ENCODE peak calls at places on chromosome 17, in nine cellular contexts. J is Peyer's patch, C is heart left ventricle, G is H54, U is upper lobe of left lung, B is lower leg skin, F is ovary, K is A549, N is HCT116. M is an unnamed sample.

GRCh38 chr17:43418441-43419374 is 19.9 kb downstream of the ARL4D start:
- DNase-seq in J (peak; percentile 43), C (no peak), G (peak; percentile 93), U (no peak), B (peak; percentile 94), F (peak; percentile 35), K (peak; percentile 97), N (peak; percentile 55), M (no peak)

GRCh38 chr17:6160188-6160555 is 90.0 kb downstream of the WSCD1 start:
- DNase-seq in J (no peak), C (no peak), G (no peak), U (no peak), B (peak; percentile 58), F (no peak), K (no peak), N (no peak), M (no peak)

GRCh38 chr17:5516060-5516792 is 29.9 kb downstream of the MIS12 start:
- DNase-seq in J (no peak), C (no peak), G (peak; percentile 84), U (no peak), B (no peak), F (no peak), K (peak; percentile 84), N (peak; percentile 66), M (no peak)

GRCh38 chr17:74981979-74982662 is 5.3 kb upstream of the CDR2L start:
- DNase-seq in J (peak; percentile 82), C (peak; percentile 82), G (peak; percentile 78), U (peak; percentile 95), B (peak; percentile 94), F (peak; percentile 49), K (peak; percentile 90), N (peak; percentile 57), M (peak; percentile 83)

GRCh38 chr17:77036136-77036840 is 104.5 kb upstream of the SEC14L1 start:
- DNase-seq in J (no peak), C (no peak), G (no peak), U (no peak), B (no peak), F (no peak), K (no peak), N (no peak), M (no peak)

GRCh38 chr17:46866747-46867146 is 15.4 kb downstream of the WNT9B start:
- DNase-seq in J (no peak), C (no peak), G (no peak), U (no peak), B (no peak), F (no peak), K (no peak), N (no peak), M (no peak)

GRCh38 chr17:67994827-67995567 is 1.3 kb downstream of the C17orf58 start:
- DNase-seq in J (no peak), C (no peak), G (peak; percentile 78), U (no peak), B (no peak), F (no peak), K (peak; percentile 31), N (no peak), M (no peak)

GRCh38 chr17:35559495-35559894 is 1.1 kb downstream of the SLFN14 start:
- DNase-seq in J (no peak), C (no peak), G (no peak), U (no peak), B (no peak), F (no peak), K (no peak), N (no peak), M (no peak)

GRCh38 chr17:13601317-13601775 is 383 bp downstream of the HS3ST3A1 start:
- DNase-seq in J (no peak), C (peak; percentile 19), G (no peak), U (peak; percentile 83), B (no peak), F (peak; percentile 12), K (no peak), N (no peak), M (no peak)

GRCh38 chr17:27294689-27295630 is 1.0 kb downstream of the WSB1 start:
- DNase-seq in J (no peak), C (peak; percentile 64), G (peak; percentile 49), U (no peak), B (peak; percentile 88), F (peak; percentile 63), K (peak; percentile 77), N (peak; percentile 24), M (peak; percentile 76)

GRCh38 chr17:32496348-32497078 is 9.7 kb downstream of the CDK5R1 start:
- DNase-seq in J (peak; percentile 39), C (no peak), G (peak; percentile 84), U (peak; percentile 57), B (peak; percentile 74), F (no peak), K (no peak), N (no peak), M (no peak)

DNA sequence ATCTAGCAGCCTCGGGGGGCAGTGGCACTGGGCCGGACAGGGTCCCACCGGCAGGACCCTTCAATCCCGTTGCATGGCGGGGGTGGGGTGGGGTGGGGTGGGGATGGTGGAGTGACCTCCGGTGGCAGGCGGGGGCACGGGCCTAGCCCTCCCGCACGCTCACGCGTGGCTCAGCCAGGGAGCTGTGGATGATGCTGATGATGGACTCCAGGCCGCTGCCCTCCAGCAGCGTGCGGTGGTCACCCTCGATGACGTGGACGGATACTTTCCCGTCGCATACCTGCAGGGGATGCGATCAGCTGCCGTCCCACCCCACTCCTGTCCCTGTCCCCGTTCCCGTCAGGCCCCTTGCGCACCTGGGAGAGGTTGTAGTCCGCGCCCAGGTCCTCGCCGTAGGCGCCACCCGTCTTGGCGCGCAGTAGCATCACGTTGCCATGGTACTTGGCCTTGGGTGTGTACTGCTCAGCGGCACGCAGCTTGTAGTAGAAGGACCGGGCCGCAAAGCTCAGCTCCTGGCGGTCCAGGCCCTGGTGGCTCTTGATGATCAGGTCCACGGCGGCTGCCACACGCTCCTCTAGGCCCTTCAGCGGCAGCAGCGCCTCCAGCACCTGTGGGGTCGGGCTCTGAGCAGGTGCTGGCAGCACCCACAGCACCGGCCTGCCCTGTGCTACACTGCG is 13.5 kb upstream of the DUS1L start:
- DNase-seq in J (no peak), C (no peak), G (no peak), U (peak; percentile 82), B (no peak), F (no peak), K (no peak), N (no peak), M (no peak)
- TF ChIP-seq POLR2A in J (no peak), C (no peak), G (no peak), U (no peak), B (no peak), F (no peak), K (no peak), N (no peak), M (no peak)

DNA sequence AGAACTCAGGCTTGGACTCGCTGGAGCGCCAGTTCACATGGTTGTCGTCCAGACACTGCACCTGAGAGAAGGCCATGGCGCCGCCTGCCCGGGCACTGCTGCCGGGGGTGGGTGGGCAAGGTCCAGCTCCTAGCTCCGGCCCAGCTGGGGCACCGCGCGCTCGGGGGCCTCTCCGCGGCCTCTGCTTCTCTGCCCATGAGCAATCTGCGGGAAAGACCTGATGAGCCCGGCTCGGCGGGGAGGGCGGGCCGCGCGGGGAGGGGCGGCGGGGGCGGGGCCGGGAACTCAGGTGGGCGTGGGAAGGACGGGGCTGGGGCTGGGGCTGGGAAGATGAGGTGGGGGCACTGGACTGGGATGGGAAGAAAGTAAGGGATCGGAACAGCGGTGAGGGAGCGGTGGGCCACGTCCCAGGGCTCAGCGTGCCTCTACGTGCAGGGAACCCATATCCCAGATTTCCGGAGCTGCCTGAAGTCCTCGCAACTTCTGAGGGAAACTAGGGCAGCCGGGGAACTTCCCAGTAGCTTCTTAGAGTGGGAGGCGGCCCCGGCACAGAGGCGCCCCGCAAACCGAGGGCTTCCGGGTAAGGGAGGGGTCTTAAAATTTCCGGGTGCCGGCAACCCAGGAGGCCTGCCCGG is 481 bp downstream of the FAM83G start:
- DNase-seq in J (peak; percentile 81), C (no peak), G (peak; percentile 65), U (peak; percentile 89), B (no peak), F (peak; percentile 44), K (peak; percentile 75), N (no peak), M (no peak)
- TF ChIP-seq POLR2A in J (peak; percentile 60), C (no peak), G (no peak), U (no peak), B (no peak), F (no peak), K (no peak), N (no peak), M (no peak)

GRCh38 chr17:1829579-1830257 is at the start of the genes RPA1 and SMYD4:
- DNase-seq in J (peak; percentile 95), C (peak; percentile 91), G (peak; percentile 94), U (peak; percentile 98), B (peak; percentile 97), F (peak; percentile 85), K (peak; percentile 98), N (peak; percentile 63), M (peak; percentile 81)
- TF ChIP-seq POLR2A in J (peak; percentile 72), C (peak; percentile 55), G (peak; percentile 73), U (peak; percentile 66), B (no peak), F (peak; percentile 73), K (peak; percentile 86), N (peak; percentile 72), M (no peak)

DNA sequence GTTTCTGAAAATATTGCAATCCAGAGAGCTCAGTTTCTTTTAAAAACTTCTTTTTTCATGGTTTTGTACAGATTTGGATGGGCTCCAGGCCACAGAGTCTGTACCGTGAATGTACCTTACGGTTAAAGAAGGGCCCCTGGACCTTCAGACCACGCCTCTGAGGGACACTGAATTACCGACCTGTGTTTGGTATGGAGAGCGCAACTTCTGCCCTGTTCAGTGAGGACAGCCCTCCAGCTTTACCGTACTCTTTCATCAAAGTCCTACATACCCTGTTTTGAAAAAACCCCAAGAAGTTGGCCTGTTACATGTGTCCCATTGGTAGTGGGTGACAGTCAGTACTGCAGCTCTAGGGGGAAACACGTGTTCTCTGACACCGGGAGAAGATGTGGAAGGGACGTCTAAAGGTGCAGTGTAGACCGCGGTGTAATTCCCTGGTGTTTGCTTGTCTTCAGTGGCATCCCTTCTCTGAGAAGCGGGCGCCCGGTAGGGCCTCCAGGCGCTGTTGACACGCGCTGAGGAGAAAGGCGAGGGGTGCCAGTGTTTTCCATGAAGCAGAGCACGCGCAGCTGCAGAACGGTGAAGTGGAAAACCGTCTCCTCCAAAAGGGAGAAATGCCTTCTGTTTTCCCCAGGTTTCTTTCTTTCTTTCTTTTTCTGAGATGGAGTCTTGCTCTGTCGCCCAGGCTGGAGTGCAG is 6.2 kb downstream of the PGS1 start:
- DNase-seq in J (no peak), C (no peak), G (no peak), U (no peak), B (no peak), F (no peak), K (no peak), N (no peak), M (no peak)
- TF ChIP-seq POLR2A in J (no peak), C (no peak), G (no peak), U (no peak), B (no peak), F (no peak), K (no peak), N (no peak), M (no peak)

GRCh38 chr17:48577330-48577945 is 712 bp downstream of the HOXB4 start:
- DNase-seq in J (peak; percentile 57), C (no peak), G (no peak), U (no peak), B (no peak), F (no peak), K (no peak), N (no peak), M (no peak)
- TF ChIP-seq POLR2A in J (no peak), C (no peak), G (no peak), U (no peak), B (no peak), F (no peak), K (no peak), N (no peak), M (no peak)

M was measured in breast epithelium.